ENCODE peak calls at places on chromosomes 5 and 9, in eight cellular contexts. J is GM23338, F is neural progenitor cell, R is GM23248, S is MM.1S, V is HCT116, E is PC-3, C is OCI-LY7. Z is an unnamed sample.
A peak's percentile ranks its signal among the peaks of the same experiment; 100 is the strongest.

GRCh38 chr5:78549043-78549442 is 99.5 kb downstream of the LHFPL2 start:
- DNase-seq in J (no peak), F (no peak), R (no peak), S (no peak), V (no peak), E (no peak), C (no peak), Z (no peak)

GRCh38 chr5:52469420-52469819 is 318.3 kb upstream of the ITGA1 start:
- DNase-seq in J (no peak), F (no peak), R (no peak), S (no peak), V (no peak), E (no peak), C (no peak), Z (no peak)

GRCh38 chr5:61460471-61460870 is 128.4 kb downstream of the ZSWIM6 start:
- DNase-seq in J (no peak), F (no peak), R (no peak), S (no peak), V (no peak), E (no peak), C (no peak), Z (no peak)

GRCh38 chr9:90815944-90816357 is 14.3 kb downstream of the SYK start:
- DNase-seq in J (no peak), F (peak; percentile 27), R (no peak), S (no peak), V (no peak), E (no peak), C (no peak), Z (no peak)

GRCh38 chr5:15365040-15365439 is 134.9 kb upstream of the FBXL7 start:
- DNase-seq in J (no peak), F (no peak), R (peak; percentile 34), S (no peak), V (no peak), E (no peak), C (no peak), Z (no peak)

GRCh38 chr5:101675510-101675909 is 620.6 kb downstream of the SLCO4C1 start:
- DNase-seq in J (no peak), F (no peak), R (no peak), S (no peak), V (no peak), E (no peak), C (no peak), Z (no peak)

GRCh38 chr5:116378007-116378831 is 196.4 kb downstream of the SEMA6A start:
- DNase-seq in J (no peak), F (no peak), R (no peak), S (no peak), V (no peak), E (no peak), C (no peak), Z (no peak)

GRCh38 chr5:168939131-168939530 is 360.0 kb upstream of the PANK3 start:
- DNase-seq in J (no peak), F (no peak), R (no peak), S (no peak), V (no peak), E (no peak), C (no peak), Z (peak; percentile 61)

GRCh38 chr5:55530669-55531068 is 4.1 kb downstream of the PLPP1 start:
- DNase-seq in J (peak; percentile 25), F (peak; percentile 21), R (no peak), S (no peak), V (no peak), E (no peak), C (no peak), Z (no peak)

GRCh38 chr9:78004478-78005229 is 27.0 kb downstream of the GNAQ start:
- DNase-seq in J (peak; percentile 37), F (no peak), R (peak; percentile 33), S (no peak), V (peak; percentile 2), E (peak; percentile 41), C (peak; percentile 14), Z (peak; percentile 55)

GRCh38 chr9:87873607-87874319 is 8.9 kb upstream of the SPATA31E1 start:
- DNase-seq in J (no peak), F (no peak), R (no peak), S (no peak), V (no peak), E (no peak), C (no peak), Z (no peak)
- H2AFZ ChIP-seq in J (peak overlapping the region; percentile 14), F (no peak overlapping the region), R (no peak overlapping the region), S (no peak overlapping the region), V (no peak overlapping the region), E (no peak overlapping the region), C (no peak overlapping the region), Z (no peak overlapping the region)

GRCh38 chr5:157747173-157747758 is 3.8 kb downstream of the LSM11 start:
- DNase-seq in J (no peak), F (no peak), R (no peak), S (no peak), V (no peak), E (no peak), C (no peak), Z (no peak)

GRCh38 chr5:157747766-157748700 is 4.5 kb downstream of the LSM11 start:
- DNase-seq in J (no peak), F (no peak), R (peak; percentile 36), S (no peak), V (no peak), E (no peak), C (no peak), Z (no peak)

GRCh38 chr5:157749462-157749799 is 5.9 kb downstream of the LSM11 start:
- DNase-seq in J (no peak), F (no peak), R (no peak), S (no peak), V (no peak), E (no peak), C (no peak), Z (no peak)

GRCh38 chr5:157750320-157750719 is 6.8 kb downstream of the LSM11 start:
- DNase-seq in J (no peak), F (no peak), R (peak; percentile 54), S (no peak), V (no peak), E (peak; percentile 84), C (no peak), Z (no peak)

GRCh38 chr5:157748740-157749461 is 5.4 kb downstream of the LSM11 start:
- DNase-seq in J (no peak), F (no peak), R (peak; percentile 89), S (no peak), V (no peak), E (peak; percentile 91), C (no peak), Z (peak; percentile 12)
- TF ChIP-seq EZH2phosphoT487 in J (no peak), F (no peak), R (no peak), S (no peak), V (no peak), E (no peak), C (no peak), Z (no peak)

GRCh38 chr5:57439601-57440000 is 43.0 kb downstream of the ACTBL2 start:
- DNase-seq in J (no peak), F (no peak), R (no peak), S (no peak), V (no peak), E (no peak), C (no peak), Z (no peak)

GRCh38 chr5:57442080-57442839 is 40.4 kb downstream of the ACTBL2 start:
- DNase-seq in J (no peak), F (no peak), R (peak; percentile 96), S (no peak), V (no peak), E (peak; percentile 18), C (no peak), Z (peak; percentile 42)

GRCh38 chr5:57438162-57438561 is 44.4 kb downstream of the ACTBL2 start:
- DNase-seq in J (no peak), F (no peak), R (peak; percentile 32), S (no peak), V (no peak), E (no peak), C (no peak), Z (no peak)

GRCh38 chr5:57445006-57445714 is 37.5 kb downstream of the ACTBL2 start:
- DNase-seq in J (no peak), F (no peak), R (no peak), S (no peak), V (no peak), E (no peak), C (no peak), Z (no peak)

DNA sequence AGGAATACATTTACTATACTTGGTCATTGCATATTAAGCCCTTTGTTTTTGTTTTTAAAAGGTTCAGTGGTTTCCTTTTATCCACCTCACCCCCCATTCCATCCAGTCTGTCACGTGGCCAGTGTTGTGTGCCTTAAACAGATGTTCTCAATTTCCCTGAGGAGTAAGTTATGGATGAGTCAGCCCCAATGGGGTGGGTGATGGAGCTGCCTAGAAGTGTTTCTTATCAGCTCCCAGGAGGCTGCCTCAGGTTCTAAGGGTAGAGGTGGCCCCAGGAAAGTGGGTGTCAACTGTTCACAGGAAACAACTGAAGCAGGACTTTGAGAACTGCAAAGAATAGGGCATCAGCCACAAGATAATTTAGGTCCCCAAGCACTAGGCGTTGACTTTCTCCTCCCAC is 41.1 kb downstream of the ACTBL2 start:
- DNase-seq in J (no peak), F (no peak), R (peak; percentile 97), S (no peak), V (no peak), E (peak; percentile 30), C (no peak), Z (peak; percentile 73)
- H3K27ac ChIP-seq in J (no peak overlapping the region), F (no peak overlapping the region), R (peak overlapping the region; percentile 98), S (no peak overlapping the region), V (peak overlapping the region; percentile 25), E (peak overlapping the region; percentile 5), C (no peak overlapping the region), Z (peak overlapping the region; percentile 63)

GRCh38 chr5:149402291-149402690 is 23.2 kb upstream of the IL17B start:
- DNase-seq in J (no peak), F (no peak), R (no peak), S (no peak), V (no peak), E (no peak), C (no peak), Z (no peak)

GRCh38 chr5:149397530-149397929 is 18.4 kb upstream of the IL17B start:
- DNase-seq in J (no peak), F (no peak), R (peak; percentile 94), S (no peak), V (no peak), E (no peak), C (no peak), Z (peak; percentile 59)

GRCh38 chr5:149400304-149400703 is 21.2 kb upstream of the IL17B start:
- DNase-seq in J (no peak), F (peak; percentile 57), R (no peak), S (no peak), V (no peak), E (no peak), C (no peak), Z (no peak)

GRCh38 chr5:149403923-149404745 is 25.0 kb upstream of the IL17B start:
- DNase-seq in J (no peak), F (no peak), R (peak; percentile 94), S (no peak), V (no peak), E (peak; percentile 36), C (no peak), Z (peak; percentile 12)

GRCh38 chr5:149399775-149400174 is 20.7 kb upstream of the IL17B start:
- DNase-seq in J (peak; percentile 66), F (peak; percentile 37), R (no peak), S (no peak), V (no peak), E (no peak), C (no peak), Z (no peak)
- H2AFZ ChIP-seq in J (no peak overlapping the region), F (no peak overlapping the region), R (no peak overlapping the region), S (no peak overlapping the region), V (no peak overlapping the region), E (no peak overlapping the region), C (no peak overlapping the region), Z (no peak overlapping the region)